ENCODE peak calls at places on chromosomes 2 and 18, in four cellular contexts. One of them, this sample, is unnamed.

GRCh38 chr2:191917967-191918651 is 71.2 kb upstream of the CAVIN2 start:
- DNase-seq in colonic mucosa: no peak
- DNase-seq in hepatocyte: no peak
- DNase-seq in aorta: no peak
- DNase-seq in this sample: peak; percentile 68

GRCh38 chr18:63107171-63107850 is 212.3 kb downstream of the BCL2 start:
- DNase-seq in colonic mucosa: no peak
- DNase-seq in hepatocyte: no peak
- DNase-seq in aorta: no peak
- DNase-seq in this sample: no peak

GRCh38 chr2:232416521-232417470 is 10.2 kb downstream of the ALPG start:
- DNase-seq in aorta: no peak
- DNase-seq in colonic mucosa: no peak
- DNase-seq in hepatocyte: no peak
- DNase-seq in this sample: no peak

GRCh38 chr2:85666435-85666924 is 1.5 kb downstream of the SFTPB start:
- DNase-seq in aorta: no peak
- DNase-seq in hepatocyte: no peak
- DNase-seq in colonic mucosa: no peak
- DNase-seq in this sample: no peak

GRCh38 chr18:36047521-36047920 is 19.8 kb downstream of the RPRD1A start:
- DNase-seq in aorta: no peak
- DNase-seq in colonic mucosa: no peak
- DNase-seq in hepatocyte: no peak
- DNase-seq in this sample: no peak

GRCh38 chr2:105725388-105725787 is 19.3 kb upstream of the NCK2 start:
- DNase-seq in colonic mucosa: no peak
- DNase-seq in aorta: no peak
- DNase-seq in hepatocyte: no peak
- DNase-seq in this sample: no peak

GRCh38 chr2:45342-46130 is 769 bp downstream of the FAM110C start:
- DNase-seq in aorta: peak; percentile 80
- DNase-seq in hepatocyte: peak; percentile 26
- DNase-seq in colonic mucosa: peak; percentile 62
- DNase-seq in this sample: no peak

GRCh38 chr2:238518828-238519186 is 92.1 kb downstream of the ASB1 start:
- DNase-seq in aorta: no peak
- DNase-seq in hepatocyte: no peak
- DNase-seq in colonic mucosa: no peak
- DNase-seq in this sample: no peak

GRCh38 chr18:78939105-78939504 is 40.5 kb upstream of the SALL3 start:
- DNase-seq in colonic mucosa: no peak
- DNase-seq in aorta: no peak
- DNase-seq in hepatocyte: no peak
- DNase-seq in this sample: no peak

GRCh38 chr18:43601432-43601831 is 324.1 kb upstream of the SYT4 start:
- DNase-seq in hepatocyte: no peak
- DNase-seq in colonic mucosa: no peak
- DNase-seq in aorta: no peak
- DNase-seq in this sample: no peak

GRCh38 chr2:176140520-176141317 is 10.6 kb upstream of the HOXD4 start:
- DNase-seq in colonic mucosa: peak; percentile 80
- DNase-seq in hepatocyte: peak; percentile 84
- DNase-seq in aorta: peak; percentile 93
- DNase-seq in this sample: peak; percentile 82

GRCh38 chr2:84629550-84629949 is 113.3 kb downstream of the DNAH6 start:
- DNase-seq in aorta: no peak
- DNase-seq in hepatocyte: no peak
- DNase-seq in colonic mucosa: no peak
- DNase-seq in this sample: no peak

GRCh38 chr2:238851026-238851425 is 3.1 kb downstream of the TWIST2 start:
- DNase-seq in colonic mucosa: no peak
- DNase-seq in aorta: no peak
- DNase-seq in hepatocyte: no peak
- DNase-seq in this sample: no peak

GRCh38 chr2:237456200-237456731 is 30.8 kb upstream of the MLPH start:
- DNase-seq in colonic mucosa: no peak
- DNase-seq in hepatocyte: peak; percentile 51
- DNase-seq in aorta: peak; percentile 95
- DNase-seq in this sample: no peak

GRCh38 chr2:72956050-72956395 is 38.7 kb downstream of the EMX1 start:
- DNase-seq in hepatocyte: no peak
- DNase-seq in colonic mucosa: no peak
- DNase-seq in aorta: no peak
- DNase-seq in this sample: no peak

GRCh38 chr2:85890522-85891176 is 1.9 kb upstream of the ST3GAL5 start:
- DNase-seq in aorta: no peak
- DNase-seq in colonic mucosa: no peak
- DNase-seq in hepatocyte: no peak
- DNase-seq in this sample: no peak

GRCh38 chr2:107685587-107685986 is 141.1 kb upstream of the RGPD4 start:
- DNase-seq in hepatocyte: no peak
- DNase-seq in aorta: no peak
- DNase-seq in colonic mucosa: no peak
- DNase-seq in this sample: no peak

GRCh38 chr18:50659091-50660003 is 99.5 kb downstream of the MAPK4 start:
- DNase-seq in hepatocyte: peak; percentile 74
- DNase-seq in colonic mucosa: no peak
- DNase-seq in aorta: peak; percentile 46
- DNase-seq in this sample: no peak

GRCh38 chr2:163734401-163734800 is 1.4 kb downstream of the FIGN start:
- DNase-seq in colonic mucosa: no peak
- DNase-seq in hepatocyte: no peak
- DNase-seq in aorta: no peak
- DNase-seq in this sample: no peak

GRCh38 chr2:26562811-26563645 is 78.1 kb downstream of the CIB4 start:
- DNase-seq in aorta: peak; percentile 79
- DNase-seq in colonic mucosa: peak; percentile 63
- DNase-seq in hepatocyte: no peak
- DNase-seq in this sample: peak; percentile 41

GRCh38 chr18:42183746-42184145 is 228.7 kb downstream of the PIK3C3 start:
- DNase-seq in aorta: no peak
- DNase-seq in hepatocyte: peak; percentile 21
- DNase-seq in colonic mucosa: no peak
- DNase-seq in this sample: no peak

GRCh38 chr2:75030218-75031009 is 72.0 kb downstream of the POLE4 start:
- DNase-seq in hepatocyte: no peak
- DNase-seq in colonic mucosa: no peak
- DNase-seq in aorta: no peak
- DNase-seq in this sample: no peak

GRCh38 chr2:240106765-240107164 is 29.3 kb downstream of the COPS9 start:
- DNase-seq in colonic mucosa: no peak
- DNase-seq in hepatocyte: no peak
- DNase-seq in aorta: no peak
- DNase-seq in this sample: no peak
- H3K27ac ChIP-seq in colonic mucosa: no peak overlapping the region
- H3K27ac ChIP-seq in hepatocyte: no peak overlapping the region
- H3K27ac ChIP-seq in aorta: no peak overlapping the region
- H3K27ac ChIP-seq in this sample: no peak overlapping the region

GRCh38 chr18:58611471-58612131 is 17.3 kb downstream of the ALPK2 start:
- DNase-seq in aorta: no peak
- DNase-seq in hepatocyte: no peak
- DNase-seq in colonic mucosa: no peak
- DNase-seq in this sample: no peak
- H3K27ac ChIP-seq in aorta: no peak overlapping the region
- H3K27ac ChIP-seq in hepatocyte: peak overlapping the region; percentile 2
- H3K27ac ChIP-seq in colonic mucosa: no peak overlapping the region
- H3K27ac ChIP-seq in this sample: no peak overlapping the region

DNA sequence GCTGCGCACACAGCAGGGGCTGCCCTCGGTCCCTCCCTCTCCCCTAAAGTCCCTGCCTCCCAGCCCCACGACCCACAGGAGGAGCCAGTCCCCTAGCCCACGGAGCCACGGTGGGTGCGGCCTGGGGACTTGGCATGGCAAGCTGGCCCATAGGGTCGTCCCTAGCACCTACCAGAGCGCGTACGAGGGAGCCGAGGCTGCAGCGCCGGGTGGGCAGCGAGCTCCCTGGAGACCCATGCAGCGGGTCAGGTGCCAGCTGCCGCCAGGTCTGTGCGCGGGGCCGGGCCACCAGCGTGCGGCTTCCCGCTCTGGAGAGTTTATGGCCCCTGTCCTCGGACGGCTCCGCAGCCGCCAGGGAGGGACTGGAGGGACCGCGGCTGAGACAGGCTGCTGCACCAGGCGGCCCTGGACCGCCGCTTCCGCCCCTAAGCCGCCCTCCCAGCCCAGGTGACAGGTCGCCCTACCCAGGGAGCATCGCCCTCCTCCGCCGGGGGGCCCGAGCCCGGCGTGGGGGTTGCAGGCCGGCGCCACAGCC is 273.6 kb downstream of the CCDC74A start:
- DNase-seq in aorta: no peak
- DNase-seq in colonic mucosa: no peak
- DNase-seq in hepatocyte: peak; percentile 6
- DNase-seq in this sample: no peak
- H3K27ac ChIP-seq in aorta: no peak overlapping the region
- H3K27ac ChIP-seq in colonic mucosa: no peak overlapping the region
- H3K27ac ChIP-seq in hepatocyte: no peak overlapping the region
- H3K27ac ChIP-seq in this sample: no peak overlapping the region

GRCh38 chr2:207724113-207724512 is 12.7 kb downstream of the CCNYL1 start:
- DNase-seq in aorta: no peak
- DNase-seq in colonic mucosa: no peak
- DNase-seq in hepatocyte: no peak
- DNase-seq in this sample: no peak

GRCh38 chr2:207725815-207726578 is 14.6 kb downstream of the CCNYL1 start:
- DNase-seq in aorta: no peak
- DNase-seq in colonic mucosa: no peak
- DNase-seq in hepatocyte: no peak
- DNase-seq in this sample: peak; percentile 62

GRCh38 chr2:207731138-207731537 is 19.7 kb downstream of the CCNYL1 start:
- DNase-seq in hepatocyte: no peak
- DNase-seq in aorta: no peak
- DNase-seq in colonic mucosa: no peak
- DNase-seq in this sample: no peak

GRCh38 chr2:207729465-207729998 is 18.1 kb downstream of the CCNYL1 start:
- DNase-seq in hepatocyte: no peak
- DNase-seq in colonic mucosa: no peak
- DNase-seq in aorta: no peak
- DNase-seq in this sample: no peak

GRCh38 chr2:207727256-207727655 is 15.8 kb downstream of the CCNYL1 start:
- DNase-seq in aorta: no peak
- DNase-seq in colonic mucosa: no peak
- DNase-seq in hepatocyte: no peak
- DNase-seq in this sample: peak; percentile 13
- H3K27ac ChIP-seq in aorta: no peak overlapping the region
- H3K27ac ChIP-seq in colonic mucosa: no peak overlapping the region
- H3K27ac ChIP-seq in hepatocyte: no peak overlapping the region
- H3K27ac ChIP-seq in this sample: no peak overlapping the region

DNA sequence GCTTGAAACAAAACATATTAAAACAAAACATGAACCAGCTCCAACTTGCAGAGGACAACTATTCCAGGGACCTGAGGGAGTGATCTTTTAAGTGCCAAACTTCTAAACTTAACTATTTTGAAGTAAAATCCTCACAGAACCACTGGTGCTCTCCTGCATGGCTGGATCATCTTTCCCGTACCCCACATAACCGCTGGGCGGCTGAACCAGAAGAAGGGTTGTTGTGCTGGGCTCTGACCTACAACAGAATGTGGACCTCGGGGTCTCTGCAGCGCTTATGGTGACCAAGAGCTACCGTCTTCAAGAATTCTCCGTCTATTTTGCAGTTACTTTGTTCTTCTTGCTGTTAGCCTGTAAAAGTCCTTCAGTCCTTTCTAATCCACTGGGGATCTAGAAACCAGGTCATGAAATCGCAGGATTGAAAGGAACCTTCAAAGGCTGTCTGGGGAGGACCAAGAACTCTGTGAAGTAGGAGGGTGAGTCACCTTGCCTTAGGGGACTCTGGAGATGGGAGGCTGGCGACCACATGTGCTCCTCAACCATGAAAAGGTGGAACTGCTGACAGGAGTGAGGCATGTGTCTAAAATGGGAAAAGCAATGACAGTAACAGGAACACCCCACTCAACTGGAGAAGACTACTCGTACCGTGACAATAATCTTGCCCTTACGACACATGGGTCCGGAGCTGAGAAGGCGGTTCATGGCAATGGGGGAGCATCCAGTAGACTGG is 46.6 kb downstream of the HDLBP start:
- DNase-seq in aorta: no peak
- DNase-seq in colonic mucosa: no peak
- DNase-seq in hepatocyte: no peak
- DNase-seq in this sample: no peak
- H3K27ac ChIP-seq in aorta: no peak overlapping the region
- H3K27ac ChIP-seq in colonic mucosa: no peak overlapping the region
- H3K27ac ChIP-seq in hepatocyte: no peak overlapping the region
- H3K27ac ChIP-seq in this sample: no peak overlapping the region

GRCh38 chr2:98455494-98455976 is 10.9 kb downstream of the INPP4A start:
- DNase-seq in hepatocyte: no peak
- DNase-seq in colonic mucosa: no peak
- DNase-seq in aorta: no peak
- DNase-seq in this sample: no peak
- H3K27ac ChIP-seq in hepatocyte: no peak overlapping the region
- H3K27ac ChIP-seq in colonic mucosa: peak overlapping the region; percentile 54
- H3K27ac ChIP-seq in aorta: no peak overlapping the region
- H3K27ac ChIP-seq in this sample: no peak overlapping the region

GRCh38 chr2:54514819-54515569 is 58.9 kb downstream of the SPTBN1 start:
- DNase-seq in aorta: no peak
- DNase-seq in hepatocyte: no peak
- DNase-seq in colonic mucosa: no peak
- DNase-seq in this sample: no peak
- H3K27ac ChIP-seq in aorta: no peak overlapping the region
- H3K27ac ChIP-seq in hepatocyte: peak overlapping the region; percentile 32
- H3K27ac ChIP-seq in colonic mucosa: no peak overlapping the region
- H3K27ac ChIP-seq in this sample: no peak overlapping the region